ENCODE peak calls at places on chromosomes 11 and 22, in six cellular contexts. One of them, this sample, is unnamed.
A peak's percentile ranks its signal among the peaks of the same experiment; 100 is the strongest.

GRCh38 chr11:113014731-113015455 is 53.7 kb downstream of the NCAM1 start:
- DNase-seq in cardiac fibroblast: no peak
- DNase-seq in body of pancreas: peak; percentile 28
- DNase-seq in HFF-Myc: no peak
- DNase-seq in psoas muscle: peak; percentile 62
- DNase-seq in A549: no peak
- DNase-seq in this sample: no peak

GRCh38 chr22:30396871-30397655 is at the start of gene SEC14L2:
- DNase-seq in cardiac fibroblast: peak; percentile 59
- DNase-seq in A549: peak; percentile 55
- DNase-seq in HFF-Myc: no peak
- DNase-seq in body of pancreas: peak; percentile 62
- DNase-seq in psoas muscle: peak; percentile 77
- DNase-seq in this sample: no peak

GRCh38 chr11:118820412-118821357 is 29.7 kb upstream of the DDX6 start:
- DNase-seq in HFF-Myc: no peak
- DNase-seq in cardiac fibroblast: no peak
- DNase-seq in psoas muscle: peak; percentile 81
- DNase-seq in body of pancreas: peak; percentile 87
- DNase-seq in A549: no peak
- DNase-seq in this sample: peak; percentile 59

GRCh38 chr11:31656051-31656450 is 146.5 kb downstream of the ELP4 start:
- DNase-seq in A549: no peak
- DNase-seq in body of pancreas: no peak
- DNase-seq in cardiac fibroblast: peak; percentile 58
- DNase-seq in HFF-Myc: no peak
- DNase-seq in psoas muscle: no peak
- DNase-seq in this sample: no peak

GRCh38 chr11:59267196-59267595 is 54.5 kb upstream of the MPEG1 start:
- DNase-seq in body of pancreas: no peak
- DNase-seq in cardiac fibroblast: no peak
- DNase-seq in HFF-Myc: no peak
- DNase-seq in A549: no peak
- DNase-seq in psoas muscle: no peak
- DNase-seq in this sample: no peak

GRCh38 chr11:10984250-10984649 is 126.4 kb upstream of the ZBED5 start:
- DNase-seq in psoas muscle: no peak
- DNase-seq in HFF-Myc: no peak
- DNase-seq in A549: no peak
- DNase-seq in body of pancreas: no peak
- DNase-seq in cardiac fibroblast: no peak
- DNase-seq in this sample: no peak

GRCh38 chr22:43151251-43152000 is at the start of gene TSPO:
- DNase-seq in A549: peak; percentile 46
- DNase-seq in psoas muscle: peak; percentile 85
- DNase-seq in HFF-Myc: no peak
- DNase-seq in cardiac fibroblast: peak; percentile 58
- DNase-seq in body of pancreas: peak; percentile 73
- DNase-seq in this sample: no peak

GRCh38 chr11:67266424-67267187 is at the start of gene GRK2:
- DNase-seq in HFF-Myc: no peak
- DNase-seq in body of pancreas: peak; percentile 62
- DNase-seq in A549: peak; percentile 44
- DNase-seq in cardiac fibroblast: peak; percentile 41
- DNase-seq in psoas muscle: no peak
- DNase-seq in this sample: no peak

GRCh38 chr11:60918941-60919275 is 5.0 kb downstream of the TMEM109 start:
- DNase-seq in cardiac fibroblast: peak; percentile 62
- DNase-seq in psoas muscle: no peak
- DNase-seq in HFF-Myc: no peak
- DNase-seq in body of pancreas: no peak
- DNase-seq in A549: no peak
- DNase-seq in this sample: peak; percentile 93

DNA sequence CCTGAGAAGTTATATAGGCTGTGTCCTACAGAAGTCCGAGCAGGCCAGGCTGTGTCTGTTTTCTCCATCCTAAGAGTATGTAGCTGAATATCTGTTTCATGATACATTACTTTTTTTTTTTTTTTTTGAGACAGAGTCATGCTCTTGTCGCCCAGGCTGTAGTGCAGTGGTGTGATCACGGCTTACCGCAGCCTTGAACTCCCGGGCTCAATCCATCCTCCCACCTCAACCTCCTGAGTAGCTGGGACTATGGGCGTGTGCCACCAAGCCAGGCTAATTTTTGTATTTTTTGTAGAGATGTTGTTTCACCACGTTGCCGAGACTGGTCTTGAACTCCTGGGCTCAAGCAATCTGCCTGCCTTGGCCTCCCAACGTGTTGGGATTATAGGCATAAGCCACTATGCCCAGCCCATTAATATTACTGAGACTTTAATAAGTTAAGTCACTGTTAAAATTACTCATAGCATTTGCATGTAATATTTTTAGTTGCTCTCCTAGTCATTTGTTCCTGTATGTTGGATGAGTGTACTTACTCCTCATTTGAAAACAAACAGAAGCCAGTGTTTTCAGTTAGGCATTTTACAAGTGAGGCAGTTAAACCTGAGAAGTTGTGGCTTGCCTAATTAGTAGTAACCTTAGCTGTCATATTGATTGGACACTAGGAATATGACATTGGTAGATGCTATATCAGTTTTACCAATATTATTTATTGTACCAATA is 26.1 kb downstream of the DRG1 start:
- DNase-seq in HFF-Myc: no peak
- DNase-seq in body of pancreas: no peak
- DNase-seq in A549: no peak
- DNase-seq in psoas muscle: no peak
- DNase-seq in cardiac fibroblast: peak; percentile 16
- DNase-seq in this sample: no peak
- H3K4me3 ChIP-seq in HFF-Myc: no peak overlapping the region
- H3K4me3 ChIP-seq in body of pancreas: no peak overlapping the region
- H3K4me3 ChIP-seq in A549: no peak overlapping the region
- H3K4me3 ChIP-seq in psoas muscle: no peak overlapping the region
- H3K4me3 ChIP-seq in cardiac fibroblast: no peak overlapping the region
- H3K4me3 ChIP-seq in this sample: no peak overlapping the region

DNA sequence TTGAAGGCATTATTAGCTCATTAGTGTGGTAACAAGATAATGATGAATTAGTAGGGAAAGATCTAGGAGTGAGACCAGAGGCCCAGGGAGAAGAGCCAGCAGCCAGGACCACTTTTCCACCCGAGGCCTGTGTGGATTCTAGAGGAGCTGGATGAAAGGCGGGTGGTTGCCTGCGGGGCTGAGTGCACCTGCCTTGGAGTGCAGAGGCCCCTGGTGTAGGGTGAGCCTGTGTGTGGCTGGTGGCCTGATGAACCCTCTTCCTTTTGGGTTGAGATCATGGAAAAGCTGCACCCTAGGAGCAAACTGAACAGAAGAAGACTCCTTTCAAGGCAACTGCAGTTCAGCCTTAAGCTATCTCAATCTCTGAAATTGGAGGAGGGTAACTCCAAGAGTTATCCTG is 5.9 kb upstream of the TP53AIP1 start:
- DNase-seq in cardiac fibroblast: no peak
- DNase-seq in A549: no peak
- DNase-seq in body of pancreas: no peak
- DNase-seq in HFF-Myc: no peak
- DNase-seq in psoas muscle: no peak
- DNase-seq in this sample: no peak
- TF ChIP-seq CTCF in cardiac fibroblast: peak; percentile 9
- TF ChIP-seq CTCF in A549: no peak
- TF ChIP-seq CTCF in body of pancreas: no peak
- TF ChIP-seq CTCF in HFF-Myc: peak; percentile 25
- TF ChIP-seq CTCF in psoas muscle: no peak
- TF ChIP-seq CTCF in this sample: peak; percentile 36

DNA sequence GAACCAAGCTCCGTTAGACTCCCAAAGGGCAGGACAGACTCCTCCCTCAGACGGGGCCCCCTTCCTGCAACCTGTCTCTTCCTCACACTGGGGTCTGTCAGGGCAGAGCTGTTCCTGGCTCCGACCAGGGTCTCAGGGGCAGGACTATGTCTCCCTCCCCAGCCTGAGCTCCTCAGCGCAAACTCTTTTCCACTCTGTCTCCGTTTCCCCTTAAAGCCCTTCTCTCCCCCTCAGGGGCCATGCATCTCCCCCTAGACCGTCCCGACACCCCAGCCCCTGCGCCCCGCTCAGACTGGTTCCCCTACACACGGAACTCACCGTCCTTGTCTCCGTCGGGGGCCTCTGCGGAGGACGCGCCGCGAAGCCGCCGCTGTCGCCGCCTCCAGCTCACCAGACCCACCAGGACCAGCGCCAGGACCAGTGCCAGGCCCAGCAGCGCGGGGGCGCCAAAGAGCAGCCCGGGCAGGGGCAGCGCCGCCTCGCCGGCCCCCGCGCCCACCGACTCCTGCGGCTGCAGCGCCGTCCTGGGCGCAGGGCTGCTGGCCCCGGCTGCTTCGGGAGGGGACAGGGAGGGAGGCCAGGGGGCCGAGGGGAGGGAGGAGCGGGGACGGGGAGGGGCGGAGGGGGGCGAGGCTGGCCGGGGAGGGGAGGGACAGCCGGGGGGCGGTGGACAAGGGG is 684 bp downstream of the TNFRSF13C start:
- DNase-seq in body of pancreas: peak; percentile 69
- DNase-seq in A549: no peak
- DNase-seq in HFF-Myc: no peak
- DNase-seq in cardiac fibroblast: peak; percentile 32
- DNase-seq in psoas muscle: peak; percentile 75
- DNase-seq in this sample: no peak
- H3K4me3 ChIP-seq in body of pancreas: no peak overlapping the region
- H3K4me3 ChIP-seq in A549: peak overlapping the region; percentile 64
- H3K4me3 ChIP-seq in HFF-Myc: no peak overlapping the region
- H3K4me3 ChIP-seq in cardiac fibroblast: peak overlapping the region; percentile 10
- H3K4me3 ChIP-seq in psoas muscle: peak overlapping the region; percentile 69
- H3K4me3 ChIP-seq in this sample: peak overlapping the region; percentile 28

GRCh38 chr11:8219257-8220021 is 44.2 kb downstream of the LMO1 start:
- DNase-seq in body of pancreas: peak; percentile 66
- DNase-seq in psoas muscle: no peak
- DNase-seq in A549: peak; percentile 79
- DNase-seq in cardiac fibroblast: peak; percentile 68
- DNase-seq in HFF-Myc: peak; percentile 20
- DNase-seq in this sample: peak; percentile 18
- TF ChIP-seq CTCF in body of pancreas: peak; percentile 64
- TF ChIP-seq CTCF in psoas muscle: peak; percentile 50
- TF ChIP-seq CTCF in A549: peak; percentile 67
- TF ChIP-seq CTCF in cardiac fibroblast: peak; percentile 86
- TF ChIP-seq CTCF in HFF-Myc: peak; percentile 83
- TF ChIP-seq CTCF in this sample: peak; percentile 87

DNA sequence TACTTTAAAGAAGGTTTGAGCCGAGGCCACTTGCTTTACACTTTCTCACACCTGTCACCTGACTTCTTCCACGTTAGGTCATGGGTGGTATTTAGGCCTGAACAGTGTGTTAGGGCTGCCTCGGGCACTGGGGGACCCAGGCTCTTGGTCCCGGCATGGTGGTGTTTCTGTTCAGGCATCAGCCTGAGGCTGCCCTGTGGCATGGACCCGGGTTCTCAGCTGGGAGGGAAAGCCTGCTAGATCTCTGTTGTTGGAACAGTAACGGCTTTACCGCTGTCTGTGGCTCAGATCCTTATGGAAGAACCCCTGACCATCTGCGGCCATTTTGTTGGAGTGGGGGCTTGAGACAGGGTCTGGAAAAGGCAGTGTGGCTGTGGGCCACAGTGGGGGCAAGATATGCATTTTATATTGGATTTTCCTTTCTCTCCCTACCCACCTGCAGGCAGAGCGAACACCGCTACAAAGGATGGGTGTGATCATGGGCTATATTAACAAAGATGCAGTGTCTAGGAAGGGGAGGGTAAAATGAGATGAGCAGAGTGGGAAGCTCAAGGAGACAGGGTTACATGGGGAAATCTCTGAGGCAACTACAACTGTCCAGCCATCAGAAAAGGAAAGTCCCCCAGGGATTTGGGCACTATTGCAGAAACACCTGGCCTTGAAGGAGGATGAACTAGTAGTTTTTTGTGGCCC is 1.6 kb upstream of the KCNJ11 start:
- DNase-seq in HFF-Myc: no peak
- DNase-seq in A549: no peak
- DNase-seq in cardiac fibroblast: no peak
- DNase-seq in psoas muscle: no peak
- DNase-seq in body of pancreas: no peak
- DNase-seq in this sample: no peak
- H3K4me3 ChIP-seq in HFF-Myc: no peak overlapping the region
- H3K4me3 ChIP-seq in A549: peak overlapping the region; percentile 64
- H3K4me3 ChIP-seq in cardiac fibroblast: no peak overlapping the region
- H3K4me3 ChIP-seq in psoas muscle: peak overlapping the region; percentile 78
- H3K4me3 ChIP-seq in body of pancreas: no peak overlapping the region
- H3K4me3 ChIP-seq in this sample: no peak overlapping the region

GRCh38 chr11:76395296-76395695 is 14.2 kb downstream of the GVQW3 start:
- DNase-seq in A549: no peak
- DNase-seq in cardiac fibroblast: no peak
- DNase-seq in HFF-Myc: no peak
- DNase-seq in psoas muscle: no peak
- DNase-seq in body of pancreas: no peak
- DNase-seq in this sample: no peak
- TF ChIP-seq CTCF in A549: no peak
- TF ChIP-seq CTCF in cardiac fibroblast: no peak
- TF ChIP-seq CTCF in HFF-Myc: no peak
- TF ChIP-seq CTCF in psoas muscle: no peak
- TF ChIP-seq CTCF in body of pancreas: no peak
- TF ChIP-seq CTCF in this sample: no peak

This sample was measured in retinal pigment epithelial cell.